ENCODE peak calls at places on chromosome 12, in eight cellular contexts. M, E, F, C, Y, Q, X and W are unnamed samples.

GRCh38 chr12:12032771-12033588 is 37.8 kb upstream of the BCL2L14 start:
- DNase-seq in M (peak; percentile 76), E (peak; percentile 82), F (peak; percentile 90), C (peak; percentile 12), Y (peak; percentile 87), Q (peak; percentile 64), X (peak; percentile 75), W (peak; percentile 57)

GRCh38 chr12:106112094-106112822 is 26.5 kb downstream of the NUAK1 start:
- DNase-seq in M (peak; percentile 89), E (no peak), F (no peak), C (no peak), Y (no peak), Q (no peak), X (no peak), W (no peak)

GRCh38 chr12:107564946-107565345 is 120.7 kb upstream of the PWP1 start:
- DNase-seq in M (peak; percentile 34), E (no peak), F (peak; percentile 51), C (no peak), Y (no peak), Q (no peak), X (no peak), W (peak; percentile 2)

GRCh38 chr12:74292351-74293194 is 245.1 kb upstream of the ATXN7L3B start:
- DNase-seq in M (no peak), E (no peak), F (no peak), C (no peak), Y (no peak), Q (no peak), X (no peak), W (no peak)

GRCh38 chr12:42426733-42427132 is 100.8 kb downstream of the PPHLN1 start:
- DNase-seq in M (peak; percentile 44), E (no peak), F (peak; percentile 76), C (no peak), Y (no peak), Q (no peak), X (no peak), W (peak; percentile 71)

GRCh38 chr12:43676183-43676813 is 82.3 kb downstream of the PUS7L start:
- DNase-seq in M (peak; percentile 72), E (no peak), F (peak; percentile 67), C (no peak), Y (no peak), Q (no peak), X (no peak), W (peak; percentile 60)

GRCh38 chr12:93011100-93011499 is 82.0 kb upstream of the EEA1 start:
- DNase-seq in M (no peak), E (no peak), F (no peak), C (no peak), Y (no peak), Q (no peak), X (no peak), W (no peak)

GRCh38 chr12:22282283-22282682 is 52.2 kb downstream of the ST8SIA1 start:
- DNase-seq in M (no peak), E (no peak), F (peak; percentile 39), C (no peak), Y (no peak), Q (peak; percentile 14), X (peak; percentile 24), W (no peak)

GRCh38 chr12:104155711-104156555 is 17.9 kb upstream of the NFYB start:
- DNase-seq in M (no peak), E (no peak), F (no peak), C (no peak), Y (no peak), Q (no peak), X (no peak), W (no peak)

GRCh38 chr12:113333877-113334785 is 778 bp downstream of the SLC8B1 start:
- DNase-seq in M (peak; percentile 87), E (peak; percentile 40), F (no peak), C (no peak), Y (no peak), Q (no peak), X (no peak), W (peak; percentile 45)

GRCh38 chr12:27013606-27014084 is 539 bp downstream of the TM7SF3 start:
- DNase-seq in M (peak; percentile 81), E (no peak), F (peak; percentile 40), C (no peak), Y (peak; percentile 82), Q (no peak), X (no peak), W (peak; percentile 68)

GRCh38 chr12:106415134-106415533 is 57.6 kb downstream of the POLR3B start:
- DNase-seq in M (no peak), E (no peak), F (no peak), C (no peak), Y (no peak), Q (no peak), X (no peak), W (no peak)

DNA sequence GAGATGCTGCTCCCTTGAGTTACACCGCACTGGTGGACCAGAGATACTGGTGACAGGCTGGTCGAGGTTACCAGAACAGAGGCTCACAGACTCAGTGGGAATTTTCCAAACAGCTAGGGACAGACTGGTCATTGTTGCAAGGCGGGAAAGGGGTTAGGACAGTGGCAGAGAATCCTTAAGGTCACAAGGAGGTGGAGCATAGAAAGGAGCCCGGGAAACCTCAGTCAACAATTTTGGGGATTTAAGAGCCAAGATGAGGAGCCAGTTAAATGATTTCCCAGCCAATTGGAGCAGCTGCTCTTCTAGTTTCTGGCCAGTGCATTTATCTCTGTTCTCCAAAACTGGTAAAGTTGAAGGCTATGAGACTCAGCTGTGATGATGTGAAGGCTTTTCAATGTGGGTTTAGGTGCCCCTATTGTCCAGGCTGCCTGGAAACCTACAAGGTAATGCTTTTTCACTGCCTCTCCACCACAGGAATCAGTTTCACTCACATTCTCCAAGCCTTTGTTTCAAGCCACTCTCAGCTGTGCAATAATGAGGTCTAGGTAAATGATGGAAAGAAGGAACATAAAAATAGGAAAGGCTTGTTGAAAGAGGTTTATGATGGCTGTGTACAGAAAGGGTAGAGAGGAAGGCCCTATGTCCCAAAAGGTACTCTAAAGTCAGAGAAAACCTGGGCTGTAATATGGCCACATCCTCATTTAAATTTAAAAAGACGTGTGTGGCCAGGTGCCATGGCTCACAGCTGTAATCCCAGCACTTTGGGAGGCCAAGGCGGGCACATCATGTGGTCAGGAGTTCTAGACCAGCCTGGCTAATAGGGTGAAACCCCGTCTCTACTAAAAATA is 7.0 kb upstream of the TNS2 start:
- DNase-seq in M (peak; percentile 33), E (no peak), F (no peak), C (no peak), Y (no peak), Q (no peak), X (no peak), W (no peak)
- TF ChIP-seq POLR2A in M (no peak), E (no peak), F (no peak), C (no peak), Y (no peak), Q (no peak), X (no peak), W (no peak)

DNA sequence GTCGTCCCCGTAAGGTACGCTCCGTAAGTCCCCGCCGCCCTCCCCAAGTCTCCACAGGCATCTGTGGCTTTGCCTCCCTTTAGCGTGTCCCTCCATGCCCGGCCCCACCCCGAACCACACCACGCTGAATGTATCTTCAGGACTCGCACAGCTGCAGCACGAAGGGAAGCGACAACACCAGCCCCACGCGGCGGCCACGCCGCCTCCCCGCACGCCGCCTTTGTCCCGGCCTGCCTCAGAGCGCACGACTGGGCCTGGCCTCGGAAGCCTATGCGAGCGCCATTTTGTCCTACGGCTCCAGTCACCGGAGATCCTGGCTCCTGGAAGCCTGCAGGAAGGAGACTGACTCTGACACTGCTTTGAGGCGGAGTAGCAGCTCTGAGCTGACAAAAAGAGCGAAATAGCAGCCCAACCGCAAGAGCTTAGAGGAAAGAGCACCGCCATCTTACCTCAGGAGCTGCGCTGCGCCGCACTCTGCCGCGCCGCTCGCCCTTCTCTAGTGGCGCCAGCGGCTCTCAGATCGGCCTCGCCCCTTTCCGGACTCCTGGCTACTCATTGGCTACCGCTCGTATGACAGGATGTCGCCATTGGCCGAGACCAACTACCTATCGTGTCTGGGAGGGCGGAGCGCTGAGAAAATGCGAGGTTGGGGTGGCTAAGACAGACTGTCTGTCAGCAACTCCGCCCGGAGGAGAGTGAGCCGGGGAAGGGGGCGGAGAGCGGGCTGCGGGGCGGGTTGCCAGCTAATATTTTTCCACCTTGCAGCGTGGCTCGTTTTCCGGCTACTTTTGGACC is at the start of gene KANSL2:
- DNase-seq in M (peak; percentile 100), E (peak; percentile 99), F (peak; percentile 99), C (peak; percentile 97), Y (peak; percentile 100), Q (peak; percentile 98), X (peak; percentile 97), W (peak; percentile 99)
- TF ChIP-seq POLR2A in M (peak; percentile 99), E (no peak), F (peak; percentile 98), C (peak; percentile 99), Y (peak; percentile 94), Q (peak; percentile 96), X (peak; percentile 95), W (peak; percentile 100)

DNA sequence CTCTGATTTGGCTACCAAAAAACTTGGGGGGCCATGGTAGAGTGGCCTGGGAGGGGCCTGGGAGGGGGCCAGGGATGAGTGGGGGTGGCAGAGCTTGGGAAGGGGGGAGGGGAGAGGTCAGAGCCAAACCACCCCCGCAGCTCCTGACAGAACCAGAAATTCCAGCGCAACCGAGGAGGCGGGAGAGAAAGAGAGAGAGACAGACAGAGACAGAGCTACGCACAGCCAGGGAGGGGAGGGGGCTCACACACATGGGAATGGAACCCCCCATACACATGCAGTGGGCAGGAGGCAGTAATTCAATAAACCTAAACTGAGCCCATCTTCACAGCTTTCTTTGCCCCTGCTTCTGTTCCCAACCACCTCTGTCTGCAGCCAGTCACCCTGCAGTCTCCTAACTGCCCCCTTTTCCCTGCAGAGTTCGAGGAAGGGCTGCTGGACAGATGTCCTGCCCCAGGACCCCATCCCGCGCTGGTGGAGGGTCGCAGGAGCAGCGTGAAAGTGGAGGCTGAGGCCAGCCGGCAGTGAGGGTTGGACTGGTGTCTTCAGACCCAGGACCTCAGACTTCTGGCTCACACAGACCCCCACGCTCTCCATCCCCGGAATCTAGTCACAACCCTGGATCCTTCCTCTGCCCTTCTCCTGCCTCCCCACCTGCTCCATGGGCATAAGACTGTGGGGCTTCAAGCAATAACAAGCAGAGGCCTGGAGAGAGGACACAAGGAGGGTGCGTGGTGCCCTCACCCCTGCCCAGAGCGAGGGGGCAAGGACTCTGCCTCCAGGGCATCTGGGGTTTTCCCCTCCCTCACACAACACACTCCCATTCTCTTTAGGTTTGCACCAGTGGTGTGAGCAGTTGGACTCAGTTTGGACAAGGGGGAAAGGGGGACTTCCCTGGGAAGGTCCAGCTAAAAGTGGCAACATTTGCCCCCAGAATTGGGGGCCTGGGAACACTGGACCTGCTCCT is 5.6 kb downstream of the NAB2 start:
- DNase-seq in M (no peak), E (peak; percentile 3), F (no peak), C (no peak), Y (peak; percentile 60), Q (no peak), X (no peak), W (no peak)
- TF ChIP-seq POLR2A in M (no peak), E (no peak), F (no peak), C (no peak), Y (no peak), Q (no peak), X (no peak), W (no peak)

DNA sequence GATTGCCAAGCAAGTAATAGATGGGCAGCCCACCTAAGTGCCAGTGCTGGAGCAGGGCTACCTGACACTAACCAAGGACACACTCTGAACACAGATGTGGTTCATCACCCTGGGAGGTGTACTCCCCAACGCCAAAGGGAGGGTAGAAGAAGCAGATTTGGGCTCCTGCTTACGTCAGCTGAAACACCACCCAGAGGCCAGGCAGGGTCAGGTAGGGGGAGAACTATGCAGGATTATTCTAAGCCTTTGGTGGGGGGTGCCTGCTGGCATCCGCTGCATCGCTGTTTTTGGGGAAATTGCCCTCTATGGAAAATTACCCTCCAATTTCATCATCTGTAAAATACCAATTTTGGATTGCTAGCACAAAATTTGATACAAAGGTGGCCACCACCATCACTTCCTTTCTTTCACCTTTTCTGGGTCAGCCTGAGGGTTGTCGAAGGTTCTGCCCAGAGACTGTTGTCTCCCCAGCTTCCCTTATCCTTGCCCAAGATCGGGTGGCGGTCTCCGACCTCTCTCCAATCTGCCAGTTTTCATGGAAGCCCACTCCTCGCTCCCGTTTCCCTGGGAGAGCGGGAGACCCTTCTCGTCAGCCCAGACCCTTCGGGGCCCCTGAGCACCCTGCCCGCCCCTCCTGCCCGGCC is 535 bp downstream of the BIN2 start:
- DNase-seq in M (peak; percentile 74), E (no peak), F (no peak), C (no peak), Y (no peak), Q (no peak), X (no peak), W (peak; percentile 63)
- TF ChIP-seq POLR2A in M (no peak), E (no peak), F (no peak), C (no peak), Y (no peak), Q (no peak), X (no peak), W (no peak)